ENCODE peak calls at places on chromosomes 12 and 14, in five cellular contexts. R, J, Z, W and E are unnamed samples.

GRCh38 chr14:77268989-77269595 is 1.9 kb downstream of the NGB start:
- DNase-seq in R (no peak), J (no peak), Z (no peak), W (no peak), E (no peak)

GRCh38 chr14:59912443-59912842 is 7.5 kb upstream of the LRRC9 start:
- DNase-seq in R (no peak), J (no peak), Z (no peak), W (no peak), E (no peak)

GRCh38 chr12:14164266-14164665 is 182.9 kb upstream of the GRIN2B start:
- DNase-seq in R (no peak), J (no peak), Z (no peak), W (no peak), E (peak; percentile 38)

GRCh38 chr14:95222870-95223398 is 65.6 kb upstream of the DICER1 start:
- DNase-seq in R (no peak), J (peak; percentile 77), Z (peak; percentile 59), W (peak; percentile 62), E (no peak)

GRCh38 chr12:49055092-49055491 is 5.5 kb downstream of the KMT2D start:
- DNase-seq in R (no peak), J (no peak), Z (no peak), W (no peak), E (no peak)

GRCh38 chr12:12534134-12534866 is 28.4 kb downstream of the DUSP16 start:
- DNase-seq in R (peak; percentile 29), J (no peak), Z (no peak), W (peak; percentile 60), E (no peak)

GRCh38 chr14:39339003-39339402 is 93.2 kb downstream of the FBXO33 start:
- DNase-seq in R (peak; percentile 76), J (no peak), Z (no peak), W (peak; percentile 39), E (peak; percentile 36)

GRCh38 chr14:72812292-72812851 is 81.5 kb downstream of the DPF3 start:
- DNase-seq in R (peak; percentile 15), J (no peak), Z (no peak), W (no peak), E (no peak)

GRCh38 chr12:116939734-116940133 is 29.0 kb downstream of the FBXW8 start:
- DNase-seq in R (no peak), J (no peak), Z (no peak), W (no peak), E (no peak)

GRCh38 chr14:97033556-97034081 is 236.4 kb downstream of the VRK1 start:
- DNase-seq in R (peak; percentile 18), J (no peak), Z (no peak), W (no peak), E (no peak)

GRCh38 chr12:27505771-27506170 is 18.2 kb upstream of the PPFIBP1 start:
- DNase-seq in R (no peak), J (no peak), Z (no peak), W (no peak), E (no peak)

GRCh38 chr14:71592361-71592760 is 339.9 kb upstream of the RGS6 start:
- DNase-seq in R (no peak), J (no peak), Z (peak; percentile 29), W (peak; percentile 29), E (no peak)

GRCh38 chr14:35409595-35409994 is 5.0 kb upstream of the NFKBIA start:
- DNase-seq in R (no peak), J (no peak), Z (no peak), W (no peak), E (no peak)

GRCh38 chr12:20305470-20305869 is 62.9 kb upstream of the PDE3A start:
- DNase-seq in R (no peak), J (no peak), Z (no peak), W (no peak), E (peak; percentile 52)

GRCh38 chr14:105335735-105336476 is 21.4 kb downstream of the PACS2 start:
- DNase-seq in R (no peak), J (no peak), Z (no peak), W (no peak), E (no peak)

GRCh38 chr12:120710805-120711296 is 593 bp downstream of the UNC119B start:
- DNase-seq in R (peak; percentile 65), J (no peak), Z (no peak), W (peak; percentile 52), E (no peak)

GRCh38 chr14:99273724-99274345 is 1.8 kb upstream of the BCL11B start:
- DNase-seq in R (no peak), J (no peak), Z (no peak), W (peak; percentile 70), E (peak; percentile 56)

GRCh38 chr12:114166360-114166759 is 200.2 kb upstream of the RBM19 start:
- DNase-seq in R (peak; percentile 82), J (peak; percentile 80), Z (peak; percentile 9), W (peak; percentile 70), E (peak; percentile 53)

GRCh38 chr12:91718326-91718725 is 427.3 kb downstream of the BTG1 start:
- DNase-seq in R (no peak), J (peak; percentile 28), Z (no peak), W (no peak), E (no peak)

GRCh38 chr14:85060116-85060515 is 469.8 kb upstream of the FLRT2 start:
- DNase-seq in R (no peak), J (peak; percentile 24), Z (no peak), W (no peak), E (no peak)

GRCh38 chr12:126879820-126880219 is 1387.2 kb upstream of the TMEM132C start:
- DNase-seq in R (no peak), J (no peak), Z (no peak), W (no peak), E (no peak)

GRCh38 chr14:105418269-105419054 is 1.2 kb upstream of the MTA1 start:
- DNase-seq in R (no peak), J (no peak), Z (no peak), W (no peak), E (no peak)

GRCh38 chr12:96872946-96873345 is 34.1 kb upstream of the NEDD1 start:
- DNase-seq in R (no peak), J (no peak), Z (no peak), W (no peak), E (no peak)

GRCh38 chr12:27014085-27014858 is at the start of gene TM7SF3:
- DNase-seq in R (peak; percentile 96), J (peak; percentile 86), Z (peak; percentile 70), W (peak; percentile 97), E (peak; percentile 95)

GRCh38 chr14:61713724-61714437 is 18.6 kb downstream of the HIF1A start:
- DNase-seq in R (no peak), J (no peak), Z (no peak), W (no peak), E (no peak)

GRCh38 chr12:31323466-31324115 is 2.4 kb downstream of the SINHCAF start:
- DNase-seq in R (no peak), J (peak; percentile 21), Z (no peak), W (no peak), E (peak; percentile 60)

GRCh38 chr12:102204025-102204424 is 6.4 kb upstream of the PMCH start:
- DNase-seq in R (no peak), J (no peak), Z (no peak), W (no peak), E (no peak)

GRCh38 chr12:89161553-89161952 is 190.7 kb downstream of the DUSP6 start:
- DNase-seq in R (no peak), J (no peak), Z (no peak), W (no peak), E (no peak)

GRCh38 chr14:69002069-69002468 is 23.0 kb upstream of the ACTN1 start:
- DNase-seq in R (peak; percentile 40), J (no peak), Z (no peak), W (peak; percentile 40), E (no peak)

GRCh38 chr14:21023174-21023573 is 1.7 kb downstream of the NDRG2 start:
- DNase-seq in R (no peak), J (no peak), Z (no peak), W (no peak), E (no peak)

GRCh38 chr14:21025374-21026151 is 702 bp upstream of the NDRG2 start:
- DNase-seq in R (peak; percentile 58), J (no peak), Z (no peak), W (peak; percentile 54), E (peak; percentile 26)

GRCh38 chr14:21026251-21026987 is 1.6 kb upstream of the NDRG2 start:
- DNase-seq in R (no peak), J (no peak), Z (no peak), W (no peak), E (no peak)

GRCh38 chr14:21023817-21024667 is 819 bp downstream of the NDRG2 start:
- DNase-seq in R (no peak), J (no peak), Z (no peak), W (peak; percentile 27), E (no peak)

GRCh38 chr14:21024668-21025373 is at the start of gene NDRG2:
- DNase-seq in R (peak; percentile 89), J (no peak), Z (no peak), W (peak; percentile 92), E (peak; percentile 52)
- TF ChIP-seq EZH2 in R (peak; percentile 77), J (peak; percentile 65), Z (peak; percentile 84), W (no peak), E (no peak)

GRCh38 chr14:89564291-89564957 is 147.4 kb upstream of the FOXN3 start:
- DNase-seq in R (no peak), J (no peak), Z (peak; percentile 52), W (no peak), E (no peak)
- H3K4me3 ChIP-seq in R (no peak overlapping the region), J (no peak overlapping the region), Z (peak overlapping the region; percentile 43), W (no peak overlapping the region), E (no peak overlapping the region)

GRCh38 chr14:55314449-55314848 is 43.2 kb downstream of the FBXO34 start:
- DNase-seq in R (no peak), J (no peak), Z (no peak), W (no peak), E (no peak)

GRCh38 chr14:55309761-55310365 is 38.6 kb downstream of the FBXO34 start:
- DNase-seq in R (no peak), J (no peak), Z (peak; percentile 21), W (no peak), E (peak; percentile 15)

GRCh38 chr14:55317503-55317902 is 46.3 kb downstream of the FBXO34 start:
- DNase-seq in R (no peak), J (no peak), Z (no peak), W (no peak), E (no peak)

GRCh38 chr14:55316528-55316927 is 45.3 kb downstream of the FBXO34 start:
- DNase-seq in R (no peak), J (no peak), Z (no peak), W (peak; percentile 72), E (no peak)

DNA sequence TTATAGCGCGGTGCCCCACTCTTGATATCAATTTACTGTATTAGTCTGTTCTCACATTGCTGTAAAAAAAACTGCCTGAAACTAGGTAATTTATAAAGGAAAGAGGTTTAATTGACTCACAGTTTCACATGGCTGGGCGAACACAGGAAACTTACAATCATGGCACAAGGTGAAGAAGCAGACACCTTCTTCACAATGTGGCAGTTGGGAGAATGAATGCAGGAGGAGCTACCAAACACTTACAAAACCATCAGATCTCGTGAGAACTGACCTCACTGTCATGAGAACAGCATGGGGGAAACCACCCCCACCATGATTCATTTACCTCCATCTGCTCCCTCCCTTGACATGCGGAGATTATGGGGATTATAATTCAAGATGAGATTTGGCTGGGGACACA is 42.3 kb downstream of the FBXO34 start:
- DNase-seq in R (no peak), J (no peak), Z (no peak), W (no peak), E (no peak)
- TF ChIP-seq EZH2 in R (no peak), J (no peak), Z (no peak), W (no peak), E (no peak)

DNA sequence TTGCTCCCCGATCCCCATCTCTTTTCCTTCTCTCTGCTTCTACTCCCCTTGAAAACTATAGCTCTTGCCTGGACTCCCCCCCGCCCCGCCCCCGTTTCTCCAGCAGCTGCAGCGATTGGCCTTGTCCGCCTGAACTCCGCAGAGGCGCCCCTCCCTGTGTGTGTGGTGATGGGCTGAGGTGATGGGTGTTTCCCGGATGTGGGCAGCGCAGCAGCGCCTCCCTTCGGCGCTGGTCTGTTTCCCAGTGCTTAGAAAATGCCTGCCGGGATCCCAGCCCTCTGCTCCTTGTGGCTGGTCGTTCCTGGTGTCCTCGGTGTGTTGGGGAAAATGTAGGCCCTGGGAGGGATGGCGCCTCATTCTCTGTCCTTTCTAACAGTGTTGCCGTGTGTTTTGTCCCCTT is 43.3 kb downstream of the GALNT8 start:
- DNase-seq in R (peak; percentile 93), J (peak; percentile 23), Z (no peak), W (peak; percentile 40), E (peak; percentile 65)
- H3K4me3 ChIP-seq in R (no peak overlapping the region), J (no peak overlapping the region), Z (no peak overlapping the region), W (no peak overlapping the region), E (no peak overlapping the region)